ENCODE peak calls at places on chromosomes 12 and 14, in eight cellular contexts. One of them, this sample, is unnamed.

GRCh38 chr12:75130811-75131210 is 78.8 kb downstream of the KCNC2 start:
- DNase-seq in lower lobe of right lung: no peak
- DNase-seq in HFF-Myc: no peak
- DNase-seq in AG10803: no peak
- DNase-seq in transverse colon: no peak
- DNase-seq in IMR-90: no peak
- DNase-seq in AG04449: no peak
- DNase-seq in Panc1: no peak
- DNase-seq in this sample: no peak

GRCh38 chr12:109461049-109461845 is 15.9 kb downstream of the KCTD10 start:
- DNase-seq in IMR-90: peak; percentile 62
- DNase-seq in lower lobe of right lung: peak; percentile 71
- DNase-seq in Panc1: no peak
- DNase-seq in HFF-Myc: no peak
- DNase-seq in AG04449: no peak
- DNase-seq in transverse colon: peak; percentile 50
- DNase-seq in AG10803: peak; percentile 58
- DNase-seq in this sample: no peak

GRCh38 chr12:70351076-70351475 is 15.0 kb upstream of the KCNMB4 start:
- DNase-seq in lower lobe of right lung: no peak
- DNase-seq in HFF-Myc: no peak
- DNase-seq in IMR-90: no peak
- DNase-seq in Panc1: no peak
- DNase-seq in transverse colon: no peak
- DNase-seq in AG04449: no peak
- DNase-seq in AG10803: no peak
- DNase-seq in this sample: no peak

GRCh38 chr12:3172124-3173007 is 95.2 kb downstream of the TSPAN9 start:
- DNase-seq in HFF-Myc: no peak
- DNase-seq in AG10803: no peak
- DNase-seq in lower lobe of right lung: no peak
- DNase-seq in IMR-90: no peak
- DNase-seq in transverse colon: no peak
- DNase-seq in Panc1: no peak
- DNase-seq in AG04449: no peak
- DNase-seq in this sample: no peak

GRCh38 chr14:79708991-79709390 is 502.3 kb downstream of the DIO2 start:
- DNase-seq in lower lobe of right lung: no peak
- DNase-seq in Panc1: no peak
- DNase-seq in AG10803: no peak
- DNase-seq in AG04449: no peak
- DNase-seq in IMR-90: peak; percentile 64
- DNase-seq in HFF-Myc: peak; percentile 14
- DNase-seq in transverse colon: no peak
- DNase-seq in this sample: no peak

GRCh38 chr12:114405449-114406271 is at the start of gene TBX5:
- DNase-seq in Panc1: no peak
- DNase-seq in AG04449: no peak
- DNase-seq in transverse colon: no peak
- DNase-seq in HFF-Myc: no peak
- DNase-seq in AG10803: peak; percentile 69
- DNase-seq in IMR-90: peak; percentile 93
- DNase-seq in lower lobe of right lung: no peak
- DNase-seq in this sample: peak; percentile 55

GRCh38 chr12:128088926-128089325 is 178.0 kb upstream of the TMEM132C start:
- DNase-seq in AG10803: no peak
- DNase-seq in HFF-Myc: no peak
- DNase-seq in IMR-90: no peak
- DNase-seq in Panc1: no peak
- DNase-seq in AG04449: no peak
- DNase-seq in lower lobe of right lung: no peak
- DNase-seq in transverse colon: no peak
- DNase-seq in this sample: no peak

GRCh38 chr12:57072661-57073060 is 5.9 kb downstream of the NEMP1 start:
- DNase-seq in transverse colon: no peak
- DNase-seq in Panc1: no peak
- DNase-seq in AG10803: peak; percentile 84
- DNase-seq in HFF-Myc: no peak
- DNase-seq in AG04449: no peak
- DNase-seq in IMR-90: peak; percentile 63
- DNase-seq in lower lobe of right lung: no peak
- DNase-seq in this sample: no peak

GRCh38 chr12:80580254-80580653 is 127.2 kb upstream of the MYF6 start:
- DNase-seq in AG04449: peak; percentile 85
- DNase-seq in AG10803: peak; percentile 92
- DNase-seq in lower lobe of right lung: no peak
- DNase-seq in HFF-Myc: peak; percentile 91
- DNase-seq in IMR-90: peak; percentile 97
- DNase-seq in transverse colon: no peak
- DNase-seq in Panc1: no peak
- DNase-seq in this sample: peak; percentile 93

DNA sequence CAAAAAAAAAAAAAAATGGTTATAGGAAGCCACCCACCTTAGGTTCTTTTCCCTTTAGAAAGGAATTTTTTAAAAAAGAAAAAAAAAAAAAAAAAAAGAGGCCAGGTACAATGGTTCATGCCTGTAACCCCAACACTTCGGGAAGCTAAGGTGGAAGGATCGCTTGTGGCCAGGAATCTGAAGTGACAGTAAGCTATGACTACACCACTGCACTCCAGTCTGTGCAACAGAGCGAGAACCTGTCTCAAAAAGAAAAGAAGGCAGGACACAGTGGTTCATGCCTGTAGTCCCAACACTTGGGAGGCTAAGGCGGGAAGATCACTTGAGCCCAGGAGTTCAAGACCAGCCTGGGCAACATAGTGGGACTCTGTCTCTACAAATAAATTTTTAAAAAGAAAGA is 36.0 kb downstream of the SPTLC2 start:
- DNase-seq in IMR-90: no peak
- DNase-seq in AG04449: no peak
- DNase-seq in HFF-Myc: no peak
- DNase-seq in lower lobe of right lung: no peak
- DNase-seq in Panc1: no peak
- DNase-seq in AG10803: no peak
- DNase-seq in transverse colon: no peak
- DNase-seq in this sample: no peak
- H3K4me3 ChIP-seq in IMR-90: no peak overlapping the region
- H3K4me3 ChIP-seq in AG04449: peak overlapping the region; percentile 19
- H3K4me3 ChIP-seq in HFF-Myc: peak overlapping the region; percentile 20
- H3K4me3 ChIP-seq in lower lobe of right lung: peak overlapping the region; percentile 4
- H3K4me3 ChIP-seq in Panc1: no peak overlapping the region
- H3K4me3 ChIP-seq in AG10803: no peak overlapping the region
- H3K4me3 ChIP-seq in transverse colon: no peak overlapping the region
- H3K4me3 ChIP-seq in this sample: no peak overlapping the region

GRCh38 chr14:55133416-55133815 is 4.4 kb downstream of the LGALS3 start:
- DNase-seq in HFF-Myc: no peak
- DNase-seq in AG10803: no peak
- DNase-seq in IMR-90: peak; percentile 43
- DNase-seq in AG04449: no peak
- DNase-seq in transverse colon: no peak
- DNase-seq in lower lobe of right lung: no peak
- DNase-seq in Panc1: no peak
- DNase-seq in this sample: no peak
- TF ChIP-seq CTCF in HFF-Myc: no peak
- TF ChIP-seq CTCF in AG10803: no peak
- TF ChIP-seq CTCF in IMR-90: peak; percentile 28
- TF ChIP-seq CTCF in AG04449: peak; percentile 33
- TF ChIP-seq CTCF in transverse colon: peak; percentile 21
- TF ChIP-seq CTCF in lower lobe of right lung: no peak
- TF ChIP-seq CTCF in Panc1: no peak
- TF ChIP-seq CTCF in this sample: peak; percentile 38

GRCh38 chr12:120262852-120263724 is 2.4 kb downstream of the PXN start:
- DNase-seq in lower lobe of right lung: no peak
- DNase-seq in transverse colon: no peak
- DNase-seq in IMR-90: no peak
- DNase-seq in Panc1: no peak
- DNase-seq in AG04449: no peak
- DNase-seq in AG10803: peak; percentile 43
- DNase-seq in HFF-Myc: no peak
- DNase-seq in this sample: no peak

GRCh38 chr12:120265203-120265482 is 387 bp downstream of the PXN start:
- DNase-seq in AG10803: no peak
- DNase-seq in HFF-Myc: no peak
- DNase-seq in transverse colon: no peak
- DNase-seq in IMR-90: no peak
- DNase-seq in lower lobe of right lung: no peak
- DNase-seq in AG04449: no peak
- DNase-seq in Panc1: no peak
- DNase-seq in this sample: no peak

GRCh38 chr12:120264511-120265202 is 873 bp downstream of the PXN start:
- DNase-seq in Panc1: no peak
- DNase-seq in AG04449: no peak
- DNase-seq in AG10803: no peak
- DNase-seq in transverse colon: no peak
- DNase-seq in IMR-90: no peak
- DNase-seq in lower lobe of right lung: no peak
- DNase-seq in HFF-Myc: no peak
- DNase-seq in this sample: no peak

GRCh38 chr12:120263725-120264040 is 1.8 kb downstream of the PXN start:
- DNase-seq in HFF-Myc: no peak
- DNase-seq in IMR-90: no peak
- DNase-seq in lower lobe of right lung: no peak
- DNase-seq in AG10803: no peak
- DNase-seq in Panc1: no peak
- DNase-seq in transverse colon: no peak
- DNase-seq in AG04449: no peak
- DNase-seq in this sample: no peak

GRCh38 chr12:120264086-120264485 is 1.4 kb downstream of the PXN start:
- DNase-seq in AG04449: no peak
- DNase-seq in transverse colon: no peak
- DNase-seq in AG10803: no peak
- DNase-seq in lower lobe of right lung: no peak
- DNase-seq in IMR-90: no peak
- DNase-seq in Panc1: no peak
- DNase-seq in HFF-Myc: no peak
- DNase-seq in this sample: no peak
- H3K4me3 ChIP-seq in AG04449: peak overlapping the region; percentile 81
- H3K4me3 ChIP-seq in transverse colon: peak overlapping the region; percentile 96
- H3K4me3 ChIP-seq in AG10803: peak overlapping the region; percentile 83
- H3K4me3 ChIP-seq in lower lobe of right lung: peak overlapping the region; percentile 90
- H3K4me3 ChIP-seq in IMR-90: peak overlapping the region; percentile 98
- H3K4me3 ChIP-seq in Panc1: peak overlapping the region; percentile 92
- H3K4me3 ChIP-seq in HFF-Myc: peak overlapping the region; percentile 70
- H3K4me3 ChIP-seq in this sample: peak overlapping the region; percentile 95

DNA sequence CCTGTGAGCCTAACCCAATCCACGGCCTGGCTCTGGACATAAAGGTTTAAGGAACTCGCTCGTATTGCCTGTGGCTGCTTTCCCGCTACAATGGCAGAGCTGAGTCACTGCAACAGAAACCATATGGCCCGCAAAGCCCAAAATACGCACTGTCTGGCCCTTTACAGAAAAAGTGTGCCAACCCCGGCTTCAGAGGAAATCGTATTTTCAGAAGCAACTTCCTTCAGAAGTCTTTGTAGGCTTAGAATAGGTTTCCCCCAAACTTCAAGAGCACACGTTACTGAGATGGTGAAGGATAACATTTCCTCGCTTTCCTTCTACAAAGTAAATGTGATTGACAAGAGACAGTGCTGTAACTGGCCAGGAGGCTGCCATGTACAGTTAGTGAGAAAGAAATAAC is 34.8 kb upstream of the TESC start:
- DNase-seq in lower lobe of right lung: no peak
- DNase-seq in HFF-Myc: no peak
- DNase-seq in AG04449: no peak
- DNase-seq in Panc1: no peak
- DNase-seq in IMR-90: no peak
- DNase-seq in transverse colon: no peak
- DNase-seq in AG10803: peak; percentile 44
- DNase-seq in this sample: no peak
- TF ChIP-seq CTCF in lower lobe of right lung: no peak
- TF ChIP-seq CTCF in HFF-Myc: no peak
- TF ChIP-seq CTCF in AG04449: no peak
- TF ChIP-seq CTCF in Panc1: no peak
- TF ChIP-seq CTCF in IMR-90: no peak
- TF ChIP-seq CTCF in transverse colon: no peak
- TF ChIP-seq CTCF in AG10803: no peak
- TF ChIP-seq CTCF in this sample: no peak

DNA sequence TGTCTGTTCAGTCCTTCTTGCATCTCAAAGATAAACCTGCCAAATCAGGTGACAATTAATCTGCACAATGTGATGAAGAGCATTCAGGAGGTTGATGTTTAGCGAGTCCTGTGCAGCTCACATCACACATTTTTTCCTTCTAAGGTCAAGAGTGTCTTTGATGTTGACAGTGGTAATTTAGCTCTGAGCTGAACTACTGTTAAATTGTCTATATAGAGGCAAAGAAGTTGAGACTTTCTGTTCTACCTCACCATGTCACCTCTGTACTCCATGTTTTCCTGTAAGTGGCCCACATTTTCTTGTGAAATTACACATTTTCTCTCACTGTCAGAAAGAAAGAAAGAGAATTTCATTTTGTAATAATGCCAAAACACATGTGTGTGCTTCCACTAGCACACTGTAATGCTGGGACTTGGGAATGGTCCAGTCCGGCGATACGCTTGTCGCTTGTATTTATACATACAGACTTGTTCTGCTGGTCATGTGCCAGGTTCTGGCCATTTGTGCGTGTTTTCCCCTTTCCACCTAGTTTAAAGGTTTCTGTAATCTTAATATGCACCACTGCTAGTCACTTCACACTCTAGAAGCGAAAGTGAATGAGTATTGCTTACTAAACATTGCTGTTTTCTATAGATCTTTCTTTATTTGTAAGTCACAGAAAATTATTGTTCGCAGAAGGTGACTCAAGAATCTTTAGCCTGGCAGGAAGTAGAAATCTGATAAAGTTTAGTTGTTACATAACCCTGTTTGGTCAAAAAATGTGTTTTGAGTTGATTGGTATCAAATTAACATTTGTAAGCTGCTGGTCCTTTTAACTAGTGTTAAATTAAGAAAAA is 328.9 kb downstream of the TMTC2 start:
- DNase-seq in lower lobe of right lung: no peak
- DNase-seq in transverse colon: no peak
- DNase-seq in IMR-90: no peak
- DNase-seq in Panc1: no peak
- DNase-seq in AG04449: no peak
- DNase-seq in HFF-Myc: peak; percentile 33
- DNase-seq in AG10803: peak; percentile 27
- DNase-seq in this sample: no peak
- H3K4me3 ChIP-seq in lower lobe of right lung: peak overlapping the region; percentile 39
- H3K4me3 ChIP-seq in transverse colon: peak overlapping the region; percentile 15
- H3K4me3 ChIP-seq in IMR-90: peak overlapping the region; percentile 21
- H3K4me3 ChIP-seq in Panc1: no peak overlapping the region
- H3K4me3 ChIP-seq in AG04449: no peak overlapping the region
- H3K4me3 ChIP-seq in HFF-Myc: peak overlapping the region; percentile 26
- H3K4me3 ChIP-seq in AG10803: peak overlapping the region; percentile 45
- H3K4me3 ChIP-seq in this sample: peak overlapping the region; percentile 25

GRCh38 chr14:90256354-90257131 is at the start of gene PSMC1:
- DNase-seq in IMR-90: peak; percentile 97
- DNase-seq in AG10803: peak; percentile 95
- DNase-seq in transverse colon: peak; percentile 93
- DNase-seq in lower lobe of right lung: peak; percentile 94
- DNase-seq in Panc1: peak; percentile 78
- DNase-seq in HFF-Myc: peak; percentile 84
- DNase-seq in AG04449: peak; percentile 73
- DNase-seq in this sample: peak; percentile 70
- TF ChIP-seq CTCF in IMR-90: no peak
- TF ChIP-seq CTCF in AG10803: no peak
- TF ChIP-seq CTCF in transverse colon: no peak
- TF ChIP-seq CTCF in lower lobe of right lung: no peak
- TF ChIP-seq CTCF in Panc1: no peak
- TF ChIP-seq CTCF in HFF-Myc: no peak
- TF ChIP-seq CTCF in AG04449: no peak
- TF ChIP-seq CTCF in this sample: peak; percentile 3